ENCODE peak calls at places on chromosomes 2 and 18, in ten cellular contexts. M, K, T, U, W, P, L, J, V and R are unnamed samples.

GRCh38 chr2:64859208-64860161 is 129.7 kb upstream of the SLC1A4 start:
- DNase-seq in M (no peak), K (peak), T (peak), U (no peak), W (peak), P (no peak), L (no peak), J (peak), V (peak), R (peak)

GRCh38 chr18:8615397-8616025 is 6.3 kb downstream of the RAB12 start:
- DNase-seq in M (no peak), K (peak), T (no peak), U (no peak), W (peak), P (no peak), L (no peak), J (peak), V (no peak), R (peak)

GRCh38 chr2:99602475-99602874 is 112.7 kb upstream of the REV1 start:
- DNase-seq in M (no peak), K (peak), T (no peak), U (no peak), W (peak), P (no peak), L (no peak), J (no peak), V (no peak), R (no peak)

GRCh38 chr18:38688402-38688801 is 1122.8 kb upstream of the CELF4 start:
- DNase-seq in M (no peak), K (no peak), T (no peak), U (no peak), W (no peak), P (no peak), L (no peak), J (no peak), V (no peak), R (no peak)

GRCh38 chr2:132752421-132753206 is 82.6 kb upstream of the LYPD1 start:
- DNase-seq in M (no peak), K (no peak), T (no peak), U (no peak), W (no peak), P (no peak), L (no peak), J (no peak), V (no peak), R (no peak)

GRCh38 chr18:8820701-8821465 is 115.5 kb downstream of the MTCL1 start:
- DNase-seq in M (no peak), K (no peak), T (no peak), U (no peak), W (no peak), P (no peak), L (no peak), J (no peak), V (no peak), R (no peak)

GRCh38 chr2:212441821-212442220 is 96.8 kb downstream of the ERBB4 start:
- DNase-seq in M (no peak), K (no peak), T (no peak), U (no peak), W (no peak), P (no peak), L (no peak), J (no peak), V (no peak), R (no peak)

GRCh38 chr2:101124684-101125366 is 26.4 kb downstream of the TBC1D8 start:
- DNase-seq in M (no peak), K (peak), T (no peak), U (no peak), W (peak), P (no peak), L (no peak), J (no peak), V (no peak), R (peak)

GRCh38 chr18:5894613-5895299 is 566 bp downstream of the TMEM200C start:
- DNase-seq in M (peak), K (peak), T (no peak), U (no peak), W (no peak), P (no peak), L (no peak), J (no peak), V (peak), R (no peak)

GRCh38 chr18:13381907-13382682 is 163.5 kb downstream of the LDLRAD4 start:
- DNase-seq in M (no peak), K (peak), T (peak), U (no peak), W (peak), P (no peak), L (no peak), J (peak), V (no peak), R (peak)

GRCh38 chr2:84741182-84741822 is 139.6 kb downstream of the TRABD2A start:
- DNase-seq in M (peak), K (peak), T (peak), U (peak), W (no peak), P (peak), L (peak), J (no peak), V (no peak), R (no peak)